ENCODE peak calls at places on chromosomes 2 and 18, in seven cellular contexts. V is fibroblast of gingiva; Z is CD8-positive, alpha-beta memory T cell; G is astrocyte of the spinal cord; P is stimulated activated CD4-positive, alpha-beta T cell treated with anti-CD3 and anti-CD28 coated beads, Interleukin-4, amount 100 ng/mL, for 48 hours; A is breast epithelium; W is NCI-H1092 treated with DMSO at 0.1 percent for 48 hours. J is an unnamed sample.

GRCh38 chr2:15647622-15648590 is 56.2 kb downstream of the DDX1 start:
- DNase-seq in V (no peak), Z (no peak), G (no peak), P (no peak), A (no peak), W (no peak), J (no peak)

GRCh38 chr2:121075006-121075545 is 209.9 kb downstream of the TFCP2L1 start:
- DNase-seq in V (peak; percentile 81), Z (no peak), G (peak; percentile 95), P (peak; percentile 46), A (no peak), W (no peak), J (no peak)

GRCh38 chr2:64860321-64860751 is 128.9 kb upstream of the SLC1A4 start:
- DNase-seq in V (no peak), Z (no peak), G (no peak), P (no peak), A (no peak), W (no peak), J (no peak)

GRCh38 chr18:79947054-79947755 is 4.2 kb downstream of the SLC66A2 start:
- DNase-seq in V (peak; percentile 73), Z (no peak), G (no peak), P (no peak), A (peak; percentile 54), W (no peak), J (no peak)

GRCh38 chr2:25331686-25332365 is 9.9 kb downstream of the DNMT3A start:
- DNase-seq in V (no peak), Z (no peak), G (no peak), P (no peak), A (no peak), W (no peak), J (no peak)

GRCh38 chr2:120589782-120590608 is 145.7 kb upstream of the GLI2 start:
- DNase-seq in V (peak; percentile 97), Z (no peak), G (peak; percentile 95), P (no peak), A (no peak), W (no peak), J (no peak)

GRCh38 chr2:45826889-45827635 is 175.6 kb downstream of the PRKCE start:
- DNase-seq in V (peak; percentile 31), Z (no peak), G (peak; percentile 57), P (no peak), A (no peak), W (no peak), J (no peak)

GRCh38 chr2:150425121-150425559 is 62.3 kb downstream of the RND3 start:
- DNase-seq in V (no peak), Z (no peak), G (peak; percentile 40), P (no peak), A (no peak), W (no peak), J (no peak)

GRCh38 chr2:231684314-231685223 is 23.8 kb upstream of the PTMA start:
- DNase-seq in V (no peak), Z (no peak), G (no peak), P (no peak), A (no peak), W (peak; percentile 87), J (no peak)

GRCh38 chr2:53129851-53130250 is 637.8 kb upstream of the CHAC2 start:
- DNase-seq in V (peak; percentile 79), Z (no peak), G (peak; percentile 79), P (no peak), A (no peak), W (no peak), J (no peak)

GRCh38 chr2:180960982-180961381 is 19.4 kb upstream of the UBE2E3 start:
- DNase-seq in V (no peak), Z (no peak), G (no peak), P (no peak), A (no peak), W (no peak), J (no peak)

GRCh38 chr2:127348421-127349000 is 39.3 kb downstream of the MAP3K2 start:
- DNase-seq in V (peak; percentile 29), Z (no peak), G (no peak), P (no peak), A (no peak), W (no peak), J (no peak)

GRCh38 chr2:38515155-38516074 is 87.3 kb downstream of the HNRNPLL start:
- DNase-seq in V (no peak), Z (no peak), G (no peak), P (no peak), A (peak; percentile 78), W (no peak), J (no peak)

GRCh38 chr2:221096651-221097567 is 475.2 kb downstream of the EPHA4 start:
- DNase-seq in V (no peak), Z (no peak), G (peak; percentile 38), P (no peak), A (no peak), W (no peak), J (no peak)